ENCODE peak calls at places on chromosomes 7 and 10, in four cellular contexts. G is GM12878, M is HepG2, K is K562. S is an unnamed sample.

GRCh38 chr10:72720814-72721665 is 29.1 kb downstream of the MCU start:
- DNase-seq in K (no peak), M (no peak), G (no peak), S (no peak)

GRCh38 chr7:155587486-155587885 is 41.1 kb upstream of the CNPY1 start:
- DNase-seq in M (no peak), K (no peak), G (no peak), S (no peak)

GRCh38 chr10:76352300-76352699 is 920.9 kb downstream of the LRMDA start:
- DNase-seq in M (no peak), K (no peak), G (no peak), S (no peak)

GRCh38 chr7:132244917-132245480 is 331.3 kb downstream of the PLXNA4 start:
- DNase-seq in K (no peak), M (no peak), G (no peak), S (no peak)

GRCh38 chr7:40299097-40299496 is 164.3 kb downstream of the SUGCT start:
- DNase-seq in M (no peak), K (no peak), G (no peak), S (no peak)

GRCh38 chr7:97377713-97378112 is 260.2 kb downstream of the SDHAF3 start:
- DNase-seq in M (no peak), K (no peak), G (no peak), S (no peak)

GRCh38 chr10:16843252-16843870 is 26.1 kb upstream of the RSU1 start:
- DNase-seq in G (peak; percentile 12), M (peak; percentile 64), K (peak; percentile 10), S (no peak)

GRCh38 chr7:108972009-108972408 is 402.3 kb downstream of the DNAJB9 start:
- DNase-seq in K (no peak), G (no peak), M (no peak), S (no peak)

GRCh38 chr7:815284-816216 is 16.7 kb upstream of the SUN1 start:
- DNase-seq in M (no peak), G (no peak), K (peak; percentile 67), S (peak; percentile 91)

GRCh38 chr7:30664184-30664885 is 17.9 kb downstream of the CRHR2 start:
- DNase-seq in M (no peak), G (no peak), K (no peak), S (no peak)

GRCh38 chr7:135147899-135148721 is at the start of gene TMEM140:
- DNase-seq in K (no peak), G (peak; percentile 90), M (peak; percentile 94), S (no peak)

GRCh38 chr10:23362879-23363787 is 18.5 kb upstream of the C10orf67 start:
- DNase-seq in K (no peak), G (no peak), M (no peak), S (no peak)

GRCh38 chr10:110324201-110324804 is 19.6 kb upstream of the SMNDC1 start:
- DNase-seq in K (peak; percentile 16), G (no peak), M (no peak), S (no peak)

GRCh38 chr10:48533951-48534720 is 70.7 kb downstream of the ARHGAP22 start:
- DNase-seq in M (no peak), G (no peak), K (no peak), S (peak; percentile 46)

GRCh38 chr10:83516788-83517187 is 622.5 kb upstream of the GHITM start:
- DNase-seq in K (no peak), M (no peak), G (no peak), S (no peak)

GRCh38 chr10:454860-455259 is 234.6 kb downstream of the DIP2C start:
- DNase-seq in G (no peak), M (no peak), K (no peak), S (no peak)

GRCh38 chr7:137337902-137338301 is 5.6 kb downstream of the PTN start:
- DNase-seq in G (no peak), M (no peak), K (no peak), S (peak; percentile 24)

GRCh38 chr10:103682042-103682441 is 173.3 kb downstream of the SH3PXD2A start:
- DNase-seq in G (no peak), K (no peak), M (no peak), S (no peak)

GRCh38 chr10:14438576-14438975 is 107.9 kb upstream of the FRMD4A start:
- DNase-seq in K (no peak), M (no peak), G (no peak), S (no peak)

GRCh38 chr10:31063839-31064238 is 32.2 kb upstream of the ZNF438 start:
- DNase-seq in G (no peak), M (no peak), K (no peak), S (no peak)

GRCh38 chr7:24199978-24200377 is 84.0 kb upstream of the NPY start:
- DNase-seq in K (no peak), M (no peak), G (no peak), S (no peak)
- TF ChIP-seq CBFB in K (no peak), M (no peak), G (no peak), S (no peak)

DNA sequence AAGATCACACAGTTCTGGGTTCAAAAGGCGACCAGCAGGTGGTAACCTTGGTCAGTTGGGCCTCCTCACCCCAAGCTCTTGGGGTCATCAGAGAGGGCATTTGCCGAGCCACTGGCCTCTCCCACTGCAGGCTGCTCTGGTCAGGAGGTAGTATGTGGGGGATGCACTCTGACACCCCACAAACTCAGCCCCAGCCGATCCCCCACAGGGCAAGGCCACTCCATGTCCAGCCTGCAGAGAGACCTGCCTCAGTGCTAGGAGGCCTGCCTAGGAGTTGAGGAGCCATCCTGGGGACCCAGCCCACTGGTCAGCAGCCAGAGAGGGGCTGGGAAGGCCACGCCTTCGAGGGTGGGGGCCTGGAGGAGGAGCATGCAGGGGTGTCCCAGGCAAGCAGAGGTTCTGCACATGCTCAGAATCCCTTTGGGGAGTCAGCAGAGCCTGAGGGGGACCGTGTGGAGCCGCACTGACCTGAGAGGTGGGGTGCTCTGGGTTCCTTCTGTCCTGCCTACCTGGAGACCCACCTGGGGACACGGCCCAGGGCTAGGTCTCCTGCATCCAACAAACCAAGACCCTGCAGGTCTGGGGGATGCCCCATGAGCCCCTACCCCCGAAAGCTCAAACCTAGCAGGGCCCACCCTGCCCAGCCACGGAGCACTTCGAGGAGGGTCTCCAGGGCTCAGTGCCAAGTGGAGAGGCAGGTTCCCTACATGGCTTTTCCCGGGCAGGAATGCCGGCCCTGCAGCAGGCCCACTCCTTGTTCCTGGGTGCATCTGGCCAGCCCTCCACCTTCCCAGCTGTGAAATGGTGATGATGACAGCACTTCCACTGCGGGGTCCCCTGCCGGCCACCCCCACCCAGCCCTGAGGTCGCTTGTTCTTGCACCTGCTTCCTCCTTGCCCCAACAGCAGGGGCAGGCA is 58.5 kb downstream of the RASGEF1A start:
- DNase-seq in G (no peak), K (no peak), M (no peak), S (peak; percentile 10)
- TF ChIP-seq CBFB in G (no peak), K (no peak), M (no peak), S (no peak)

GRCh38 chr7:157687845-157688244 is 351.0 kb downstream of the DNAJB6 start:
- DNase-seq in M (no peak), K (no peak), G (no peak), S (no peak)
- TF ChIP-seq CBFB in M (no peak), K (no peak), G (no peak), S (no peak)

DNA sequence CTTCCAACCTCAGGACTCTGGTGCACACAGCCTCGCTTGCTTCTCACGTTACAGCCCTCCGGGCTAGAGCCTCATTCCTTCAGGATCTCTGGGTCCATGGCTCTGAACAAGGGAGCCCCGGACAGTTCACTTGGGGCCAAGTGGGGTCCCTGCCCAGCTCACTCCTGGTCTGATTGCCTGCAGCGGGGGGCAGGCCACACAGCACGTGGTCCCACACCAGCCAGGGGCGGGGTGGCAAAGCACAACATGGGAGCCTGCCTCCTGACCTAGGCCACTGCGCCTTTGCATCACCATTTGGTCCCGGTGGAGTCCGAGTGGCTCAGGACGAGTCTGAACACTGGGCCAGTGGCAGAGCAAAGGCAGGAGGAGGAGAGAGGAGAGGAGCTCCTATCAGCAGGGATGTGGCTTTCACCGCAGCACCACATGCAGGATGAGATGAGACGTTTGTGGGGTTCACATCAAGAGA is 13.4 kb upstream of the CRYGN start:
- DNase-seq in G (no peak), M (no peak), K (no peak), S (no peak)
- TF ChIP-seq CBFB in G (no peak), M (no peak), K (no peak), S (no peak)

GRCh38 chr10:11345224-11346054 is 266.0 kb downstream of the USP6NL start:
- DNase-seq in G (peak; percentile 27), M (peak; percentile 4), K (no peak), S (peak; percentile 43)
- TF ChIP-seq CBFB in G (no peak), M (no peak), K (no peak), S (no peak)

GRCh38 chr7:96080021-96080420 is 241.9 kb downstream of the SLC25A13 start:
- DNase-seq in K (no peak), G (no peak), M (no peak), S (no peak)
- TF ChIP-seq CBFB in K (no peak), G (no peak), M (no peak), S (no peak)

S was measured in WTC11.